ENCODE peak calls at places on chromosome 4, in four cellular contexts. V, C, O and F are unnamed samples.

GRCh38 chr4:101400096-101400495 is 52.8 kb upstream of the PPP3CA start:
- DNase-seq in V (no peak), C (no peak), O (no peak), F (no peak)

GRCh38 chr4:85933306-85933640 is 426.6 kb downstream of the MAPK10 start:
- DNase-seq in V (no peak), C (no peak), O (no peak), F (no peak)

GRCh38 chr4:105909699-105910340 is 14.5 kb downstream of the NPNT start:
- DNase-seq in V (no peak), C (no peak), O (no peak), F (no peak)

GRCh38 chr4:113499696-113500095 is 261.8 kb downstream of the CAMK2D start:
- DNase-seq in V (no peak), C (no peak), O (no peak), F (no peak)

GRCh38 chr4:7417639-7418038 is 17.1 kb downstream of the PSAPL1 start:
- DNase-seq in V (peak; percentile 4), C (no peak), O (no peak), F (peak; percentile 12)

GRCh38 chr4:84967292-84967651 is 782 bp upstream of the WDFY3 start:
- DNase-seq in V (no peak), C (no peak), O (no peak), F (no peak)

GRCh38 chr4:169335331-169335730 is 64.6 kb upstream of the SH3RF1 start:
- DNase-seq in V (no peak), C (no peak), O (no peak), F (no peak)

GRCh38 chr4:166458756-166459155 is 585.7 kb downstream of the TLL1 start:
- DNase-seq in V (no peak), C (no peak), O (no peak), F (no peak)

GRCh38 chr4:172683016-172683415 is 485.6 kb upstream of the GALNT7 start:
- DNase-seq in V (no peak), C (no peak), O (no peak), F (no peak)

GRCh38 chr4:15855804-15856475 is 77.8 kb downstream of the CD38 start:
- DNase-seq in V (no peak), C (no peak), O (no peak), F (peak; percentile 71)

GRCh38 chr4:183256756-183257385 is 63.2 kb downstream of the CLDN22 start:
- DNase-seq in V (peak; percentile 70), C (peak; percentile 55), O (peak; percentile 69), F (peak; percentile 73)

GRCh38 chr4:43423276-43423675 is 530.8 kb downstream of the GRXCR1 start:
- DNase-seq in V (no peak), C (no peak), O (no peak), F (no peak)

GRCh38 chr4:121353213-121353612 is 27.6 kb downstream of the QRFPR start:
- DNase-seq in V (no peak), C (no peak), O (no peak), F (no peak)

GRCh38 chr4:38805530-38806145 is 1.0 kb upstream of the TLR1 start:
- DNase-seq in V (no peak), C (no peak), O (no peak), F (no peak)

GRCh38 chr4:112532267-112532666 is 16.3 kb upstream of the NEUROG2 start:
- DNase-seq in V (no peak), C (no peak), O (no peak), F (no peak)

GRCh38 chr4:157265281-157265680 is 44.8 kb downstream of the GRIA2 start:
- DNase-seq in V (no peak), C (no peak), O (no peak), F (no peak)

GRCh38 chr4:169861592-169861991 is 103.8 kb upstream of the HPF1 start:
- DNase-seq in V (no peak), C (no peak), O (no peak), F (no peak)

GRCh38 chr4:40933272-40934053 is 183.7 kb downstream of the NSUN7 start:
- DNase-seq in V (peak; percentile 20), C (no peak), O (no peak), F (no peak)

GRCh38 chr4:73019462-73020047 is 50.0 kb downstream of the COX18 start:
- DNase-seq in V (peak; percentile 49), C (no peak), O (peak; percentile 24), F (no peak)

GRCh38 chr4:1480720-1481119 is 74.5 kb upstream of the NKX1-1 start:
- DNase-seq in V (no peak), C (no peak), O (no peak), F (no peak)

GRCh38 chr4:128571747-128572146 is 237.8 kb upstream of the JADE1 start:
- DNase-seq in V (no peak), C (no peak), O (no peak), F (peak; percentile 82)

GRCh38 chr4:105145913-105146285 is 777 bp upstream of the TET2 start:
- DNase-seq in V (no peak), C (peak; percentile 89), O (no peak), F (peak; percentile 67)

GRCh38 chr4:2194556-2194955 is 47.4 kb downstream of the HAUS3 start:
- DNase-seq in V (no peak), C (no peak), O (no peak), F (no peak)

GRCh38 chr4:1578301-1578781 is 105.8 kb downstream of the FAM53A start:
- DNase-seq in V (no peak), C (peak; percentile 75), O (no peak), F (peak; percentile 66)

GRCh38 chr4:150217192-150217591 is 138.9 kb downstream of the DCLK2 start:
- DNase-seq in V (no peak), C (no peak), O (no peak), F (no peak)

GRCh38 chr4:40255722-40256281 is 59.0 kb downstream of the RHOH start:
- DNase-seq in V (no peak), C (no peak), O (no peak), F (no peak)

GRCh38 chr4:126264839-126265238 is 950.1 kb downstream of the FAT4 start:
- DNase-seq in V (no peak), C (no peak), O (no peak), F (no peak)

GRCh38 chr4:159607824-159608223 is 504.9 kb downstream of the RAPGEF2 start:
- DNase-seq in V (no peak), C (no peak), O (no peak), F (no peak)

GRCh38 chr4:134948110-134948642 is 746.6 kb upstream of the PABPC4L start:
- DNase-seq in V (no peak), C (peak; percentile 69), O (no peak), F (no peak)

GRCh38 chr4:80107374-80107773 is 34.3 kb upstream of the ANTXR2 start:
- DNase-seq in V (no peak), C (no peak), O (no peak), F (no peak)

GRCh38 chr4:159047478-159048165 is 55.3 kb upstream of the RAPGEF2 start:
- DNase-seq in V (no peak), C (no peak), O (peak; percentile 19), F (no peak)

GRCh38 chr4:88865466-88865865 is 167.8 kb upstream of the NAP1L5 start:
- DNase-seq in V (no peak), C (no peak), O (no peak), F (no peak)

GRCh38 chr4:88870428-88870827 is 172.8 kb upstream of the NAP1L5 start:
- DNase-seq in V (no peak), C (no peak), O (no peak), F (no peak)

GRCh38 chr4:88866862-88867550 is 169.4 kb upstream of the NAP1L5 start:
- DNase-seq in V (no peak), C (no peak), O (no peak), F (no peak)

GRCh38 chr4:88865051-88865450 is 167.4 kb upstream of the NAP1L5 start:
- DNase-seq in V (no peak), C (no peak), O (no peak), F (no peak)

DNA sequence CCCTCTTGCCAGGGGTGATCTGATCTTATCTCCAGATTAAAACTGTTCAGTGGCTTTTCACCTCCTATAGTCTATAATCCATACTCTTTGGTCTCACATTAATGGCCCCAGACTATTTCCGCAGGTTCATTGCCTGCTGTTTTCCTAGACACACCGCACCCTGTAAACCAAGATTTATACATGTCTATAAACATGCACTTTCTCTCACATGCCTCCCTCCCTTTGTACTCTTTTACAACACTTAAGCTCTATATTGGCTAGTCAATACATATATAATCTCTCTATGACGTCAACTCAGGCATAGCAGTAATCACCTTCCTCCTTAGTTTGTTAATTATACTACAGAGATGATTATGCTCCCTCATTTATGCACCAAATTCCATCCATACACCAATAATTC is 170.9 kb upstream of the NAP1L5 start:
- DNase-seq in V (no peak), C (no peak), O (no peak), F (no peak)
- H3K27ac ChIP-seq in V (no peak overlapping the region), C (no peak overlapping the region), O (no peak overlapping the region), F (no peak overlapping the region)

DNA sequence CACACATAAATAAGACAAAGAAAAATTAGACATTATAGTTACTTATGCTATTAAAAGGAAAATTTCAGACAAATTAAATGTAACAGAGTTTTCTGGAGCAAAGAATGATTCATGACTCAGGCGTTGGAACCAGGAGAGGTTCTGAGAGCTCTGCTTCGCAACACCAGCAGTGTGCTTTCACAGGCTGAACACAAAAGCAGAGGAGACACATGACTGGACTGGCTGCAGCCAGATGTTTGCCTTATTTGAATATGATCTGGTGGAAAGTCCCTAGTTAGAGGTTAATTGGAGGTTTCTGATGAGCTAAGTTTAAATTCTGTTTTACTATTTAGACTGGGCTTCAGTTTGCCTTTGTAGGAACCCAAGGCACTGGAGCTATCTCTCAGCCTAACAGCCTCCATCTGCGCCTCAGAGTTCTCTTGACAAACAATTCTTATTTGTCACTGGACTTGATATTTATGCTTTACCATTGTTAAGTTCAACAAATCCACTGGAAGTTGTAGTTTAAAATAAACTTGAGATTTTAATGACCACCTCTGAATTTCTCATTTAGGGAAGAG is 16.2 kb downstream of the BOD1L1 start:
- DNase-seq in V (no peak), C (no peak), O (no peak), F (no peak)
- TF ChIP-seq POLR2AphosphoS5 in V (no peak), C (no peak), O (no peak), F (peak; percentile 69)

DNA sequence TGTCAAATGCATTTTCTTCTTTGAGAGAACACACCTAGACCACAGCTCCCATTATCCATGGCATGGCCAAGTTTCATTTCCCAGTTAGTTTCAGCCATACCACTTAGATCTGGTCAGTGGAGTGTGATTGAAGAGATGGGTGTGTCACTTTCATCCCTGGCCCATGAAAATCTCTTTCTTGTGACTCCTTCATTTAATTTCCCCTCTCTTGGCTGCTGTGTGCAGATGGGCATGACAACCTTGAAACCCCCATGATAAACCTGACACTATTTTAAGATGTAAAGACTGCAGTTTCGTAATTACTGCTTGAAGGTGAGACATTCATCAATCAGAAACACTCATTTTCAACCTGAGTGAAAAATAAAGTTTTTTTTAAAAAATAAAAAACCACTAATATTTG is 284.9 kb downstream of the IL15 start:
- DNase-seq in V (no peak), C (no peak), O (no peak), F (no peak)
- TF ChIP-seq EP300 in V (no peak), C (no peak), O (no peak), F (no peak)

DNA sequence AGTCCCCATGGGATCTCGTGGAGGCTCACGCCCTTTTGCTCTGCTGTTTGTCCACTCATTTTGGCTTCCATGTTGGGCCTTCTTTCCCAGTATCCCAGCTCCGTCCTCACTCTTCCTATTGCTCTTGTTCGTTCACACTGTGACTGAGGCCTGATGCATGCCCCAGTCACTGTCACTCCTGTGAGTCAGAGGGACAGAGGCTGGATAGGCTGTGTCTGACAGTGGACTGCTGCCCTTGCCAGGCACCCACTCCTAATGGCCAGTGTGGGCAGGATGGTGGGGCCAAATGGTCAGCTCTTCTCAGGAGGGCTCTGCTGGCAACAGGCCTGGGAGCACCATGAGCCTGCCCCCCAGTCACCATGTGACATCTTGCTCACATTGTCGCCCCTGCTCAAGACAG is 40.0 kb downstream of the HADH start:
- DNase-seq in V (no peak), C (no peak), O (no peak), F (no peak)
- H3K27ac ChIP-seq in V (no peak overlapping the region), C (no peak overlapping the region), O (no peak overlapping the region), F (no peak overlapping the region)